ENCODE peak calls at places on chromosomes 12 and 14, in eight cellular contexts. Q is AG08395; K is iPS DF 6.9; W is NCI-H345; I is stimulated activated CD8-positive, alpha-beta memory T cell treated with anti-CD3 and anti-CD28 coated beads, Interleukin-7, amount 100 ng/mL, for 1 hour; L is nephron progenitor cell; F is stimulated activated CD4-positive, alpha-beta T cell treated with anti-CD3 and anti-CD28 coated beads, Interleukin-2, amount 100 ng/mL, for 24 hours; P is RWPE1. A is an unnamed sample.

GRCh38 chr12:115155665-115156645 is 472.0 kb upstream of the TBX3 start:
- DNase-seq in W (no peak), K (no peak), I (no peak), L (no peak), P (peak; percentile 88), Q (peak; percentile 88), F (no peak), A (peak; percentile 53)

GRCh38 chr14:24875203-24875840 is 174.6 kb downstream of the STXBP6 start:
- DNase-seq in W (no peak), Q (no peak), P (no peak), K (no peak), I (no peak), F (no peak), L (no peak), A (no peak)

GRCh38 chr12:20489645-20490044 is 121.3 kb downstream of the PDE3A start:
- DNase-seq in I (no peak), W (no peak), L (no peak), F (no peak), K (no peak), Q (no peak), P (no peak), A (no peak)

GRCh38 chr12:130608132-130608531 is 108.0 kb downstream of the RIMBP2 start:
- DNase-seq in I (no peak), P (no peak), L (no peak), W (no peak), F (no peak), Q (no peak), K (no peak), A (no peak)

GRCh38 chr14:91506226-91506625 is 3.9 kb downstream of the PPP4R3A start:
- DNase-seq in Q (no peak), L (no peak), W (no peak), I (no peak), K (no peak), F (no peak), P (no peak), A (no peak)

GRCh38 chr12:121295746-121296617 is 527 bp downstream of the CAMKK2 start:
- DNase-seq in K (no peak), I (no peak), W (no peak), P (peak; percentile 14), Q (peak; percentile 20), L (peak; percentile 43), F (peak; percentile 50), A (no peak)

GRCh38 chr12:61385771-61386170 is 874.4 kb upstream of the USP15 start:
- DNase-seq in K (no peak), I (no peak), W (no peak), F (no peak), L (no peak), P (peak; percentile 8), Q (peak; percentile 1), A (no peak)

GRCh38 chr12:42119085-42119633 is 25.5 kb downstream of the GXYLT1 start:
- DNase-seq in K (no peak), I (no peak), W (no peak), P (no peak), L (no peak), F (no peak), Q (peak; percentile 39), A (no peak)

GRCh38 chr12:130041983-130042812 is 120.1 kb upstream of the FZD10 start:
- DNase-seq in L (peak; percentile 96), P (peak; percentile 57), I (no peak), F (peak; percentile 51), K (no peak), W (peak; percentile 63), Q (no peak), A (no peak)

GRCh38 chr12:80201908-80202307 is 102.6 kb downstream of the OTOGL start:
- DNase-seq in K (no peak), P (no peak), Q (no peak), F (no peak), I (no peak), W (no peak), L (no peak), A (no peak)

GRCh38 chr12:27709932-27710591 is 570 bp upstream of the MRPS35 start:
- DNase-seq in W (peak; percentile 55), I (no peak), K (no peak), P (peak; percentile 3), L (no peak), Q (peak; percentile 26), F (no peak), A (no peak)

GRCh38 chr14:105248368-105249174 is at the start of gene BTBD6:
- DNase-seq in L (peak; percentile 90), W (peak; percentile 86), I (peak; percentile 67), F (peak; percentile 87), P (peak; percentile 83), K (peak; percentile 35), Q (peak; percentile 93), A (peak; percentile 79)

GRCh38 chr12:20011200-20011599 is 357.1 kb upstream of the PDE3A start:
- DNase-seq in P (no peak), K (no peak), F (no peak), Q (no peak), L (no peak), W (no peak), I (no peak), A (no peak)

GRCh38 chr12:96425973-96426372 is 25.7 kb upstream of the CDK17 start:
- DNase-seq in F (no peak), K (no peak), I (no peak), L (no peak), W (no peak), P (no peak), Q (no peak), A (no peak)

A was measured in DMS79.